ENCODE peak calls at places on chromosome 3, in nine cellular contexts. G is A549, E is bronchial epithelial cell, V is epithelial cell of esophagus, X is cardiac fibroblast, Q is astrocyte of the spinal cord, Y is psoas muscle, J is tibial nerve, I is WERI-Rb-1. K is an unnamed sample.

GRCh38 chr3:168040624-168041208 is 55.0 kb downstream of the GOLIM4 start:
- DNase-seq in G (peak; percentile 57), E (peak; percentile 59), V (peak; percentile 70), X (peak; percentile 90), Q (peak; percentile 72), Y (no peak), J (no peak), I (peak; percentile 29), K (no peak)

GRCh38 chr3:111694471-111694870 is 99.3 kb upstream of the ZBED2 start:
- DNase-seq in G (no peak), E (peak; percentile 25), V (peak; percentile 28), X (no peak), Q (no peak), Y (no peak), J (no peak), I (no peak), K (no peak)

GRCh38 chr3:140296796-140297352 is 361.9 kb downstream of the CLSTN2 start:
- DNase-seq in G (no peak), E (peak; percentile 13), V (no peak), X (peak; percentile 21), Q (peak; percentile 37), Y (no peak), J (no peak), I (no peak), K (no peak)

GRCh38 chr3:4749567-4750002 is 229.7 kb upstream of the BHLHE40 start:
- DNase-seq in G (no peak), E (no peak), V (no peak), X (no peak), Q (no peak), Y (no peak), J (no peak), I (no peak), K (no peak)

GRCh38 chr3:56321892-56322291 is 146.4 kb downstream of the ERC2 start:
- DNase-seq in G (no peak), E (no peak), V (no peak), X (no peak), Q (no peak), Y (no peak), J (no peak), I (no peak), K (no peak)

GRCh38 chr3:101577276-101577675 is 3.3 kb downstream of the PCNP start:
- DNase-seq in G (no peak), E (no peak), V (no peak), X (no peak), Q (no peak), Y (no peak), J (no peak), I (no peak), K (no peak)

GRCh38 chr3:101781166-101781565 is 2.2 kb downstream of the NXPE3 start:
- DNase-seq in G (peak; percentile 3), E (no peak), V (no peak), X (peak; percentile 17), Q (no peak), Y (no peak), J (no peak), I (no peak), K (no peak)

GRCh38 chr3:152280539-152280938 is 11.8 kb downstream of the MBNL1 start:
- DNase-seq in G (no peak), E (no peak), V (no peak), X (no peak), Q (no peak), Y (no peak), J (no peak), I (no peak), K (no peak)

GRCh38 chr3:38343797-38344594 is 2.6 kb upstream of the XYLB start:
- DNase-seq in G (no peak), E (no peak), V (no peak), X (peak; percentile 20), Q (no peak), Y (no peak), J (no peak), I (no peak), K (no peak)

GRCh38 chr3:175392653-175393052 is 533.5 kb downstream of the NAALADL2 start:
- DNase-seq in G (no peak), E (no peak), V (no peak), X (peak; percentile 49), Q (peak; percentile 64), Y (no peak), J (no peak), I (no peak), K (no peak)

DNA sequence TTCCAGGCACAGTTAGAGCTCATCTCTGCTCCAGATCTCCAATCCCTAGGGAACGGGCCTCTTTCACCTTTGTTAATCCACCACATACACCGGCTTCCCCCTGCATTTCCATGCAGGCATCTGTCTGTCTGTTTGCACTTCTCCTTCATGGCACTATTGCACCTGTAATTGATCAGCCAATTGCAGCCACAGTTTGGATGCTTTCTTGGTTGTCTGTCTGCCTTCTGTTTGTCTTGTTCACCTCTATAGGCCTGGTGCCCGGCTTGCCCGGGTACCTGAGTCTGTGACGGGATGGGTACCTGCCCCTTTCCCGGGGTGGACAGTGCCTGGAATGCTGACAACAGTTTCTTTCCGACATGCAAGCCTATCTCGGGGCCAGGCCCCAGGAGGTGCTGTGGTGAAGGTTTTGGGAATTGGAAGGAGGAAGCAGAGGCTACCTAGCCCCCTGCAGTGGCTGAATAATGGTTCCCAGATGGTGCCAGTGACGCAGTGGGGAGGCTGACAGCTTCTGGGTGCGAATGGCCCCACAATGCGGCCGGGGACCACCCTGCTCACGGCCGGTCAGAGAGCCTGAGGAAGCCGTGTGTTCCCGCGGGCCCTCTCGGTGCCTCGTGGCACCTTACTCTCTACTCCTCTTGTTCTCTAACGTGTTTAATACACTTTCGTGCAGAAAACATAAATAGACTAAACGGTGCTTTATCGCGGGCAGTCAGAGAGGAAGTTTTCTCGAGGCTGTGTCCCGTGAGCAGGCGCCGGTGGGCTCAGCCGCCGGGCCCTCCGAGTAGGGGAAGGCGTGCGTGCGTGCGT is 31.3 kb upstream of the RAB6B start:
- DNase-seq in G (no peak), E (no peak), V (no peak), X (no peak), Q (peak; percentile 17), Y (no peak), J (no peak), I (no peak), K (no peak)
- TF ChIP-seq CTCF in G (no peak), E (no peak), V (no peak), X (no peak), Q (peak; percentile 17), Y (no peak), J (no peak), I (peak; percentile 34), K (no peak)

GRCh38 chr3:172043233-172043632 is 3.9 kb downstream of the FNDC3B start:
- DNase-seq in G (no peak), E (no peak), V (no peak), X (no peak), Q (no peak), Y (no peak), J (no peak), I (no peak), K (no peak)
- H3K4me3 ChIP-seq in G (peak overlapping the region; percentile 99), E (no peak overlapping the region), V (no peak overlapping the region), X (peak overlapping the region; percentile 90), Q (no peak overlapping the region), Y (peak overlapping the region; percentile 95), J (no peak overlapping the region), I (no peak overlapping the region), K (no peak overlapping the region)

DNA sequence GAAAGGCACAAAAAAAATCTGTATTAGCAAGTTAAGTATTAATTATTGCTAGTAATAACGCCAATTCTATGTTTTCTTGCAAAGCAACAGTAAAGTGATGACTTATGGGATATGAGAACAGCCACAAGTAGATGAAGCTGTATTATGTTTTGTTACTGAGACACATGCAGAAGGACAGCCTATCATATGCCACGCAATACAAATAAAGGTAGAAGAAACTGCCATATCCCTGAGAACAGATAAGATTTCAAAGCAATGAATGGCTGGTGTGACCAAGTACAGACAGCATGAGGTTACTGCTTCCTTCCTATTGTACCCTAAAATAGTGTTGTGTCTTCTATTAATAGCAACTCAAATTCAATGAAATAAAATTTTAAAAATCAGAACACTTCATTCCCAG is 26.7 kb downstream of the STAG1 start:
- DNase-seq in G (no peak), E (no peak), V (no peak), X (no peak), Q (no peak), Y (no peak), J (no peak), I (no peak), K (no peak)
- TF ChIP-seq CTCF in G (no peak), E (no peak), V (no peak), X (no peak), Q (no peak), Y (no peak), J (no peak), I (no peak), K (no peak)

DNA sequence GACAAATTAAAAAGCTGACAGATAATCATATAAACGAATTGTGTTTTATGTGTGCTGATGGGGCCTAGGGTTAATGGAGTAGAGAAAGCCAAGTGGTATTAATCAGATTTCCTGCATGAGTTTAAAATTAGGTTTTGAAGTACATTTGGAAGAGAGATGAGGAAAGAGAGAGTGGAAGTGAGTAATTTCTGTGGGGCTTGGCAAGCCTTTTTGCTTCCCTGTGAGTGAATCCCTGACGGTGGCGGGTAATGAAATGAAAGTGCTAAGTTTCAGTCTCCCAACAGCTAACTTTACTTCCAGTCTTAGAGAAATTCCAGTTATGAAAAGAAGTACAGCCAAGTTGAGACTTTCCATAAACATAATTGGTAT is 139.3 kb downstream of the BBX start:
- DNase-seq in G (no peak), E (peak; percentile 78), V (peak; percentile 67), X (peak; percentile 80), Q (peak; percentile 78), Y (no peak), J (no peak), I (no peak), K (no peak)
- H3K4me3 ChIP-seq in G (no peak overlapping the region), E (no peak overlapping the region), V (no peak overlapping the region), X (peak overlapping the region; percentile 42), Q (no peak overlapping the region), Y (peak overlapping the region; percentile 38), J (no peak overlapping the region), I (no peak overlapping the region), K (peak overlapping the region; percentile 16)

GRCh38 chr3:51332156-51332555 is 52.9 kb upstream of the MANF start:
- DNase-seq in G (no peak), E (no peak), V (no peak), X (no peak), Q (no peak), Y (no peak), J (no peak), I (no peak), K (no peak)

GRCh38 chr3:51330046-51330445 is 55.0 kb upstream of the MANF start:
- DNase-seq in G (no peak), E (no peak), V (no peak), X (no peak), Q (no peak), Y (no peak), J (no peak), I (no peak), K (no peak)

GRCh38 chr3:51336261-51336660 is 48.8 kb upstream of the MANF start:
- DNase-seq in G (no peak), E (no peak), V (no peak), X (no peak), Q (no peak), Y (no peak), J (no peak), I (no peak), K (no peak)

GRCh38 chr3:51337666-51338065 is 47.4 kb upstream of the MANF start:
- DNase-seq in G (no peak), E (no peak), V (no peak), X (no peak), Q (no peak), Y (no peak), J (no peak), I (no peak), K (no peak)

GRCh38 chr3:51333021-51333420 is 52.1 kb upstream of the MANF start:
- DNase-seq in G (no peak), E (no peak), V (no peak), X (no peak), Q (no peak), Y (no peak), J (no peak), I (no peak), K (no peak)
- TF ChIP-seq CTCF in G (no peak), E (no peak), V (no peak), X (no peak), Q (no peak), Y (no peak), J (no peak), I (no peak), K (no peak)

K was measured in right atrium auricular region.